ENCODE peak calls at places on chromosomes 3 and 15, in eight cellular contexts. H, M, Y, V, K, L, F and C are unnamed samples.
A peak's percentile ranks its signal among the peaks of the same experiment; 100 is the strongest.

GRCh38 chr3:51024121-51024520 is 349.4 kb downstream of the DOCK3 start:
- DNase-seq in K (no peak), V (no peak), Y (no peak), F (no peak), L (no peak), H (no peak), M (no peak), C (no peak)

GRCh38 chr15:31328425-31328998 is 1.9 kb downstream of the KLF13 start:
- DNase-seq in M (no peak), V (peak; percentile 30), Y (no peak), H (peak; percentile 70), F (no peak), L (peak; percentile 39), K (peak; percentile 49), C (no peak)

GRCh38 chr3:141412087-141412935 is 44.0 kb downstream of the ZBTB38 start:
- DNase-seq in K (peak; percentile 58), H (peak; percentile 65), F (peak; percentile 66), L (no peak), V (peak; percentile 42), Y (peak; percentile 80), M (no peak), C (peak; percentile 8)

GRCh38 chr15:79296583-79296982 is 14.1 kb downstream of the ANKRD34C start:
- DNase-seq in M (no peak), F (no peak), V (no peak), H (no peak), Y (no peak), K (no peak), L (no peak), C (no peak)

GRCh38 chr3:185933374-185933950 is 4.4 kb downstream of the TRA2B start:
- DNase-seq in L (no peak), F (no peak), M (no peak), H (no peak), V (no peak), K (no peak), Y (no peak), C (no peak)

GRCh38 chr3:51311055-51311454 is 74.0 kb upstream of the MANF start:
- DNase-seq in H (peak; percentile 50), V (peak; percentile 14), M (no peak), L (no peak), Y (peak; percentile 34), F (no peak), K (peak; percentile 18), C (no peak)

GRCh38 chr3:108338901-108339545 is 42.7 kb downstream of the HHLA2 start:
- DNase-seq in Y (no peak), K (no peak), L (no peak), M (no peak), F (no peak), H (no peak), V (no peak), C (no peak)

GRCh38 chr3:121592856-121593702 is at the start of gene FBXO40:
- DNase-seq in Y (peak; percentile 2), M (no peak), V (no peak), K (no peak), L (peak; percentile 88), H (no peak), F (no peak), C (no peak)

GRCh38 chr3:146469206-146470017 is at the start of gene PLSCR2:
- DNase-seq in Y (peak; percentile 42), H (peak; percentile 88), K (no peak), M (no peak), L (peak; percentile 86), V (peak; percentile 13), F (peak; percentile 41), C (peak; percentile 11)

GRCh38 chr3:17949116-17949515 is 206.7 kb upstream of the TBC1D5 start:
- DNase-seq in V (no peak), Y (no peak), H (no peak), F (no peak), K (no peak), M (no peak), L (no peak), C (no peak)

GRCh38 chr15:96267463-96267862 is 63.0 kb upstream of the NR2F2 start:
- DNase-seq in K (no peak), Y (no peak), M (no peak), L (no peak), V (no peak), F (no peak), H (no peak), C (no peak)

GRCh38 chr3:145981057-145981456 is 179.9 kb downstream of the PLOD2 start:
- DNase-seq in H (no peak), M (no peak), Y (no peak), F (no peak), K (peak; percentile 39), L (no peak), V (no peak), C (no peak)

GRCh38 chr3:61812517-61812916 is 251.1 kb downstream of the PTPRG start:
- DNase-seq in L (no peak), K (no peak), V (no peak), H (no peak), M (no peak), Y (no peak), F (no peak), C (no peak)

GRCh38 chr3:196502775-196503181 is 790 bp downstream of the RNF168 start:
- DNase-seq in Y (peak; percentile 89), K (peak; percentile 83), M (peak; percentile 46), H (peak; percentile 34), F (peak; percentile 24), V (peak; percentile 76), L (no peak), C (no peak)

GRCh38 chr15:94348084-94348483 is 116.7 kb downstream of the MCTP2 start:
- DNase-seq in H (no peak), V (no peak), Y (no peak), K (no peak), M (no peak), F (no peak), L (no peak), C (no peak)

DNA sequence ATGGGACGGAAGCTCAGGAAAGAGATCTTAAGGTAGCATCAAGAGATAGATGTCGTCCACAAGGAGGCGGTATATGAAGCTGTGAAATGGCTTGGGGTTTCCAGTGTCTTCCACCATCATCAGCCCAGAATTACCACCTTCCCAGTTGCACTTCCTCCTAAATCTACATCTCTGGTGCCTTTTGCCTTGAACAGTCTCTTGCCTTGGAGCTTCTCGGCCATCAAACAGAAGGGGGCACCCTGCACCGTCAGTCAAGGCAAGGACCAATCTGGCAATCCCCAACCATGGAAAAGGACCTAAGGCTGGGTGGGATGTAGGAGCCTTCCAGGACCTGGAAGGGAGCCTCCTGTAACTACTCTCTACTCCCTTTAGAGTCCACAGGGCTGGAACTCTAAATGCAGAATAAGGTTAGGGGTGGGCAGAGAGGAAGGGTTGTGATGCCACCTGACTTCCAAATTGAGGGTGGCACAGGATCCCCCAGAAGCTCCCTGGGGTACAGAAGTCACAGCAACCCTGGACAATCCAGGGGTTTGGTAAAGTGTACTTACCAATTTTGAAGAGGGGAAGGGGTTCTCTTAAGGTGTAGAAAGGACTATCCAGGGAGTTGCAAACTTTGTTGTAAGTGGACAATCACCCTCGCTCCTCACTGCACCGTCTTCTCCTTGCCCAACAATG is 1.0 kb upstream of the RYR3 start:
- DNase-seq in Y (peak; percentile 4), L (peak; percentile 51), K (peak; percentile 17), V (no peak), M (peak; percentile 16), F (no peak), H (peak; percentile 62), C (no peak)
- TF ChIP-seq CTCF in Y (peak; percentile 21), L (no peak), K (no peak), V (no peak), M (peak; percentile 16), F (no peak), H (no peak), C (peak; percentile 19)

DNA sequence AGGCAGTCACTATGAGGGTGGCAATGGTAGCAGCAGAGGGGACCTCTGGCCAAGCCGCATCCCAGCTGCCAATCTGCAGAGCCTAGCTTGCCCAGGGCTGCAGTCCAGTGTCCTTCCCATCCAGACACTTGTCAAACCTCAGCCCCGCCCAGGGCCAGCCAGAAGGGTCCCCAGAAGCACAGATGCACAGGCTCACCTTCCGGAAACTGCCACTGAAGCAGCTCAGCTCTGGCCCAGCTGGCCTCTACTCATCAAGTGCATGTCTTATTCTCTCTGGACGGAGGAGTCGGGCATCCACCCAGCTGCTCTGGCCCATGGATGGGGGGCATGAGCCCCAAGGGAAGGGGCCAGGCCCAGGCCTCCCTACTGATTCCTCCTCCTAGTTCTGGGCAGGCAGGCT is 69.2 kb downstream of the DNAJB8 start:
- DNase-seq in F (no peak), Y (no peak), K (no peak), H (no peak), V (no peak), M (no peak), L (no peak), C (no peak)
- TF ChIP-seq CTCF in F (no peak), Y (no peak), K (no peak), H (no peak), V (no peak), M (no peak), L (no peak), C (no peak)

GRCh38 chr15:58308742-58309355 is 122.9 kb upstream of the LIPC start:
- DNase-seq in V (no peak), H (no peak), Y (no peak), L (no peak), K (no peak), M (no peak), F (no peak), C (no peak)
- TF ChIP-seq CTCF in V (no peak), H (no peak), Y (no peak), L (no peak), K (no peak), M (peak; percentile 8), F (no peak), C (no peak)

DNA sequence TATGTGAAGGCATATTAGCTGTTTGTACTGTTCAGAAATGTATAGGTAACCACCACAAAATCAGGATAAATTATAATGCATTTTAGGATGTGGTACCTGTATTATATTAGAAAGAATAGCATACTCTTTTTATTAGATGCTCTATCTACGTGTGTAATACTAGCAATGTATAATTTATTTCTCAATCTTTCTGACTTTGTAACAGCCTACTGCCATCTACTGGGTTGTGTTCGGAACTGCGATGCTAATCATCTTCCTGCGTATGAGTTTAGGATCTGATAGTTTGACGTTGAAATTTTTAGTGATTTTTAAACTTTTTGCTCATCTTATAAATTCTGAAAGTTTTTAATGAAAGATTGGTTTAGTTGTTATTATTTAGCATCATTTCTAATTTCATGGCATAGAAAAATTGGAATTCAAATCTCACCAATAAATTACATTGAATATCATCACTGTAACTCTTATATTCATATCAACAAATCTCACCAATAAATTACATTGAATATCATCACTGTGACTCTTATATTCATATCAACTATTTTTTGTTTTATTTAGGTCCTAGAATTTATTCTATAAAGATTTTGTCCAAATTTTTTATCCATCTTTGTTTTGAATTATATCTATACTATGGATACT is 322.7 kb upstream of the ZNF717 start:
- DNase-seq in Y (peak; percentile 36), L (peak; percentile 25), K (peak; percentile 27), F (no peak), H (peak; percentile 5), V (peak; percentile 38), M (peak; percentile 11), C (no peak)
- TF ChIP-seq CTCF in Y (peak; percentile 63), L (peak; percentile 39), K (peak; percentile 86), F (peak; percentile 16), H (peak; percentile 40), V (peak; percentile 80), M (peak; percentile 88), C (peak; percentile 49)

DNA sequence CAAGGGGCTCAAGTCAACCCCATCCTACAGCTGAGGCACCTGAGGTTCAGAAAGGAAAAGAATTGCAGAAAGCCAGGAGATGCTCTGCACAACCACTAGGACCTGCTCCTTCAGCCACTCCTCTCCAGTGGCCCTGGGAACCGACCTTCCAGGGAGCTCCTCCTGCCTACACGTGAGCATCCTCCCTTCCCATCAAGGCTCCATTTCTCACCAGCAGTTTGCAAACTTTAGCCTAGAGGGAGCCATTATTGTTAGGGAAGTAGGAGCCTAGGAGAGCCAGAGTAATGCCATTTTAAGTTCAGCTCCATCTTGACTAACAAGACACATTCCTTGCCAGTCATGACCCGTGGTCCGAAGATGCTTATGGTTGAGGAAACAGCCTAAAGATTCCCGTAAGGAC is 11.2 kb upstream of the CHCHD6 start:
- DNase-seq in H (no peak), V (no peak), F (no peak), Y (no peak), L (no peak), K (no peak), M (no peak), C (no peak)
- TF ChIP-seq CTCF in H (no peak), V (no peak), F (no peak), Y (no peak), L (no peak), K (no peak), M (no peak), C (no peak)